ENCODE peak calls at places on chromosomes 3 and 15, in six cellular contexts. Z is lung, V is fibroblast of villous mesenchyme, D is fibroblast of the aortic adventitia, L is bronchial epithelial cell, C is lower leg skin. U is an unnamed sample.

GRCh38 chr3:79414821-79415220 is 353.0 kb downstream of the ROBO1 start:
- DNase-seq in D (peak; percentile 69), V (peak; percentile 36), C (peak; percentile 73), Z (peak; percentile 57), L (peak; percentile 74), U (no peak)

GRCh38 chr15:68151277-68151676 is 53.9 kb downstream of the CALML4 start:
- DNase-seq in Z (no peak), V (peak; percentile 47), C (no peak), L (peak; percentile 49), D (no peak), U (no peak)

GRCh38 chr15:34927726-34928125 is 41.8 kb downstream of the AQR start:
- DNase-seq in C (no peak), L (peak; percentile 70), V (no peak), Z (no peak), D (no peak), U (no peak)

GRCh38 chr15:70669966-70670658 is 93.2 kb downstream of the UACA start:
- DNase-seq in C (no peak), V (peak; percentile 50), D (peak; percentile 28), Z (no peak), L (no peak), U (no peak)

GRCh38 chr3:171654809-171655208 is 155.5 kb downstream of the PLD1 start:
- DNase-seq in Z (peak; percentile 37), C (peak; percentile 75), V (peak; percentile 21), D (peak; percentile 92), L (peak; percentile 90), U (peak; percentile 63)

GRCh38 chr3:38139191-38139590 is 730 bp downstream of the MYD88 start:
- DNase-seq in L (no peak), V (peak; percentile 13), C (no peak), D (no peak), Z (no peak), U (no peak)

GRCh38 chr3:20056727-20057611 is 16.7 kb downstream of the KAT2B start:
- DNase-seq in C (peak; percentile 76), Z (no peak), D (peak; percentile 79), L (peak; percentile 99), V (peak; percentile 69), U (no peak)

GRCh38 chr3:37554364-37554763 is 307.3 kb upstream of the CTDSPL start:
- DNase-seq in D (no peak), Z (no peak), C (no peak), L (no peak), V (no peak), U (no peak)

GRCh38 chr3:34955684-34956083 is 683.6 kb upstream of the ARPP21 start:
- DNase-seq in L (no peak), Z (no peak), V (no peak), D (no peak), C (no peak), U (no peak)

GRCh38 chr3:61974662-61975061 is 398.7 kb downstream of the FEZF2 start:
- DNase-seq in Z (no peak), L (no peak), C (no peak), D (no peak), V (no peak), U (no peak)

GRCh38 chr3:61975936-61976335 is 397.4 kb downstream of the FEZF2 start:
- DNase-seq in L (no peak), D (no peak), C (no peak), Z (no peak), V (no peak), U (no peak)

GRCh38 chr3:61978460-61979419 is 394.6 kb downstream of the FEZF2 start:
- DNase-seq in Z (no peak), C (no peak), V (no peak), L (no peak), D (no peak), U (no peak)

GRCh38 chr3:61979645-61980430 is 393.5 kb downstream of the FEZF2 start:
- DNase-seq in D (no peak), C (no peak), L (peak; percentile 10), Z (no peak), V (peak; percentile 26), U (no peak)

GRCh38 chr3:61975199-61975598 is 398.2 kb downstream of the FEZF2 start:
- DNase-seq in Z (no peak), V (no peak), C (no peak), L (no peak), D (peak; percentile 25), U (no peak)
- TF ChIP-seq CTCF in Z (no peak), V (no peak), C (no peak), L (no peak), D (no peak), U (no peak)

GRCh38 chr15:90564109-90564508 is 34.4 kb downstream of the CRTC3 start:
- DNase-seq in C (no peak), V (no peak), L (no peak), Z (no peak), D (no peak), U (no peak)
- H3K4me3 ChIP-seq in C (no peak overlapping the region), V (no peak overlapping the region), L (no peak overlapping the region), Z (no peak overlapping the region), D (no peak overlapping the region), U (no peak overlapping the region)

GRCh38 chr3:30642715-30643361 is 36.4 kb downstream of the TGFBR2 start:
- DNase-seq in V (no peak), C (no peak), L (no peak), D (no peak), Z (no peak), U (no peak)
- TF ChIP-seq CTCF in V (no peak), C (no peak), L (no peak), D (no peak), Z (no peak), U (no peak)

GRCh38 chr3:190345027-190345821 is 23.0 kb upstream of the CLDN1 start:
- DNase-seq in D (peak; percentile 97), L (peak; percentile 99), Z (no peak), C (no peak), V (peak; percentile 91), U (peak; percentile 80)
- H3K4me3 ChIP-seq in D (peak overlapping the region; percentile 7), L (no peak overlapping the region), Z (no peak overlapping the region), C (no peak overlapping the region), V (peak overlapping the region; percentile 9), U (no peak overlapping the region)

DNA sequence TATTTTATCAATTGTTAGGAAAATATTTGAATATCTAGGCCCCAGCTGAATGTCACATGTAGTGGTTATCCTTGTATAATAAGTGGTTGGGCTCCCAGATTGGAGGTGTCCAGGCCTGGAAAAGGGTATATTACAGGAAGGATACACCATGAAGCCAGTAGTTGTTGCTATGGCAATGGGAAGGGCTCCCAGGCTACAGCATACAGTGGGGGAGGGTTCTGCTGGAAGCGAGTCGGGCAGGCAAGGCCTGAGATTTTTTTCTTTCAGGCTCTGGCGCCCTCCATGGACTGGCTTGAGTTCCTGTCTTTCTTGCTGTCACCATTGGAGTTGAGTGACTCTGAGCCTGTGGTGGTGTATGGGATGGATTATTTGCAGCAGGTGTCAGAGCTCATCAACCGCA is 8.9 kb downstream of the ECE2 start:
- DNase-seq in V (peak; percentile 67), C (no peak), Z (no peak), D (peak; percentile 80), L (peak; percentile 64), U (peak; percentile 29)
- TF ChIP-seq CTCF in V (peak; percentile 56), C (no peak), Z (no peak), D (peak; percentile 52), L (peak; percentile 59), U (peak; percentile 38)

DNA sequence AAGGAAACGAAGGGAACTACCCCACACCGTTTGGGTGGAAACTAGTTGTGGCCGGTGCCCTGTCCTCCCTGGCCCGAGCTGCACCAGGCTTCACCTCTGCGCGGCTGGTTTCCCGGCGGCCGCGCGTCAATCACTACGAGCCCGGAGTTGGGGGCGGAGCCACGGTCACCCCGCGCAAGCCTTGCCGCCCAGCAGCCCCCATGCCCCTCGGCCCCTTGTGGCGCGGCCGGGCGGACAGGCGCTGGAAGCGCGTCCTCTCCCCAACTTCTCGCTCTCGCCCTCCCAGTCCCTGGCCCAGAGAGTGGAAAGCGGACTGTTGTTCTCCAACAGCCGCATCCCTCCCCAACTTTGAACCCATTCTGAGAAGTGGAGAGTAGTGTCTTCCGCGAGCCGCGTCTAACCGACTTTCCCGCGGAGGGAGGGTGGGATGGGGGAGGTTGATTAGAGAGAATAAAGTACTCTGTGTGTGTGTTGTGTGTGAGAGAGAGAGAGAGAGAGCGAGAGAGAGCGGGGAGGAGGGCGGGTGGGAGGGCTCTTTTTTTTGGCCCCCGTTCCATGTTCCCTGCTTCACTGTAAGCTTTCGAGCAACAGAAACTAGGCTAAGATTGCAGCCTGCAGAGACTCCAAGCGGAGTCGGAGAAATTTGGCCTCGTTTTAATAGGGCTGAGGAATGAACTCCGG is 1.4 kb upstream of the MEIS2 start:
- DNase-seq in V (peak; percentile 79), Z (peak; percentile 62), D (peak; percentile 90), C (no peak), L (no peak), U (no peak)
- H3K4me3 ChIP-seq in V (peak overlapping the region; percentile 95), Z (peak overlapping the region; percentile 77), D (peak overlapping the region; percentile 94), C (peak overlapping the region; percentile 78), L (peak overlapping the region; percentile 88), U (peak overlapping the region; percentile 88)

DNA sequence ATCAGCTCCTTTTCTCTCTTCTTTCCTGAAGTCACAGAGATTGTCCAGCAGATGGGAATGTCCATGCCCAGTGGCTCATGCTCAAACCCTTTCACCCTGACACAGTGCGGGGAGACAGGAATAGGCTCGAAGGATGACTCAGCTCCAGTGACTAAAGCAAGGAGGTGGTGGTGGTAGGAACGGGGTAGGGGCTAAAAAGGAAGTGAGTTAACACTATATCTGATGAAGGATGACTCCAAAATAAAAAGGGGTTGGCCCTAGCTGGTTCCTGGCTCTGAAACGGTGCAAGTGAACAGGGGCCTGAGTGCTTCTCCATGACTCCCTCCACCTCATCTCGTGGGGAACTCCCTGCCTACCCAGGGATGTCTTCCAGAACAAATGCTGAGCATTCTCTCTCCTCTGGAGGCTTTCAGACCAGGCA is 167.4 kb upstream of the LPP start:
- DNase-seq in Z (no peak), V (peak; percentile 70), L (peak; percentile 98), C (no peak), D (peak; percentile 84), U (no peak)
- TF ChIP-seq CTCF in Z (no peak), V (no peak), L (peak; percentile 2), C (no peak), D (peak; percentile 11), U (no peak)

GRCh38 chr15:48191574-48192225 is at the start of gene CTXN2:
- DNase-seq in L (peak; percentile 8), D (no peak), Z (no peak), C (no peak), V (no peak), U (no peak)
- H3K4me3 ChIP-seq in L (no peak within 1 kb of the TSS), D (no peak within 1 kb of the TSS), Z (no peak within 1 kb of the TSS), C (no peak within 1 kb of the TSS), V (no peak within 1 kb of the TSS), U (peak within 1 kb of the TSS; percentile 26)

DNA sequence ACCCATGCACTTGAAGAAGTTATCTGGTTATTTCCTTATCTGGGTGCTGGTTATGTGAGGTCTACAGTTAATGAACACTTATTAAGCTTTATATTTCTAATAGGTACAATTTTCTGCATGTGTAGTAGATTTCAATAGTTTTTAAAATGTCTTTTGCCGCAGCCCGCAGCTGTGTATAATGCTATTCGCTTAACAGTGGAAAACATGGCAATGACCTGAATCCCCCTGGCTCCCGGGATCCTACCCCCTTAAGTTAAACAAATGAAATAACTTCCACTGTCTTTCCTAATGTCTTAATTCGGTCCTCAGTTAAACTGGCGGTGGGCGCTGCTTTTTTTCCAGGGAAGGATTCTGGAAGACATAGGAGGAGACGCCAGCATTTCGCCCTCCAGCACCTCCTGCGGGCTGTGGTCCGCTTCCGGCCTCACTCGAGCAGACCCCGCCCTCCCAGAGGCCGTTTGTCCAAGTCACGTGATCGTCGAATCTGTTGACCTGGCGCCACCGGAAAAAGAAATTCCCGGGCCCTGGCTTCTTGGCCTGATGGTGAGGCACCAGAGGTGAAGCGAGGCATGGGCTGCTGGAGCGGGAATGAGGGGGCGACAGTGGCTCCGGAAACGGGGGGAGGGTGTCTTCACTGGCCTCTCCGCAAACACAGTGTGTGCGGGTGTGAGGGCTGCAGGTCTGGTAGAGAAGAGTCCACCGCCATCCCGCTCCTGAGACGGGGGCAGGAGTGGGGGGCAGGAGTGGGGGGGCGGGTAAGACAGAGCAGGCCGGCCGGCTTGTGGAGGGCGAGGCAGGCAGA is 45.6 kb upstream of the CSPG4 start:
- DNase-seq in D (peak; percentile 81), Z (peak; percentile 90), C (peak; percentile 78), V (peak; percentile 87), L (peak; percentile 69), U (peak; percentile 32)
- TF ChIP-seq CTCF in D (peak; percentile 41), Z (no peak), C (no peak), V (peak; percentile 39), L (peak; percentile 29), U (peak; percentile 28)

U was measured in astrocyte of the cerebellum.